ENCODE peak calls at places on chromosomes 7 and 10, in six cellular contexts. K is CD8-positive, alpha-beta T cell; H is cardiac muscle cell; D is gastrocnemius medialis; B is stomach; Z is SK-N-SH. P is an unnamed sample. For H3K36me3, the result is how much of the 10 kb centered on the place peaks cover.

GRCh38 chr10:454860-455259 is 234.6 kb downstream of the DIP2C start:
- DNase-seq in Z (no peak), K (no peak), D (peak), H (peak), B (peak), P (peak)

GRCh38 chr10:71610651-71611050 is 108.9 kb downstream of the C10orf105 start:
- DNase-seq in K (no peak), B (no peak), D (no peak), Z (no peak), H (no peak), P (no peak)

GRCh38 chr7:131383417-131383816 is 55.7 kb downstream of the MKLN1 start:
- DNase-seq in B (no peak), D (no peak), K (no peak), Z (no peak), H (peak), P (no peak)

GRCh38 chr10:97532935-97533671 is 34.4 kb downstream of the UBTD1 start:
- DNase-seq in D (peak), H (peak), B (no peak), Z (peak), K (no peak), P (no peak)

GRCh38 chr10:104351067-104351681 is 2.5 kb upstream of the CFAP58 start:
- DNase-seq in H (peak), B (no peak), Z (no peak), D (no peak), K (no peak), P (no peak)

GRCh38 chr10:66714741-66715140 is 211.1 kb upstream of the LRRTM3 start:
- DNase-seq in B (no peak), H (no peak), D (no peak), K (no peak), Z (no peak), P (no peak)

GRCh38 chr7:91098566-91098965 is 165.7 kb upstream of the FZD1 start:
- DNase-seq in D (no peak), H (peak), B (no peak), K (no peak), Z (no peak), P (no peak)

GRCh38 chr7:123750389-123751230 is 1.8 kb upstream of the WASL start:
- DNase-seq in D (no peak), K (no peak), B (no peak), Z (no peak), H (no peak), P (no peak)

GRCh38 chr7:1228535-1229333 is 3.9 kb upstream of the UNCX start:
- DNase-seq in B (no peak), D (no peak), Z (no peak), H (no peak), K (no peak), P (no peak)

GRCh38 chr7:10474048-10474447 is 499.6 kb upstream of the PHF14 start:
- DNase-seq in D (no peak), Z (no peak), H (no peak), B (no peak), K (no peak), P (no peak)

GRCh38 chr10:4514445-4515108 is 311.4 kb upstream of the AKR1E2 start:
- DNase-seq in Z (no peak), H (peak), K (no peak), D (peak), B (no peak), P (peak)

GRCh38 chr7:85733163-85733915 is 546.5 kb upstream of the SEMA3D start:
- DNase-seq in K (no peak), B (no peak), D (no peak), Z (no peak), H (peak), P (no peak)

GRCh38 chr7:5824297-5824610 is 42.8 kb upstream of the RNF216 start:
- DNase-seq in B (no peak), K (peak), D (no peak), H (no peak), Z (no peak), P (no peak)

GRCh38 chr7:5497158-5498103 is 73.8 kb upstream of the TNRC18 start:
- DNase-seq in Z (peak), B (no peak), D (no peak), K (no peak), H (no peak), P (no peak)

GRCh38 chr7:74002474-74003017 is 25.4 kb upstream of the ELN start:
- DNase-seq in H (peak), B (peak), Z (no peak), D (no peak), K (no peak), P (peak)

GRCh38 chr10:121597504-121598241 is 571 bp downstream of the FGFR2 start:
- DNase-seq in Z (peak), D (no peak), K (no peak), H (peak), B (no peak), P (peak)

GRCh38 chr10:49844775-49845561 is 82.8 kb upstream of the OGDHL start:
- DNase-seq in H (peak), K (no peak), B (no peak), Z (no peak), D (no peak), P (no peak)

GRCh38 chr7:6512892-6513291 is 38.4 kb downstream of the GRID2IP start:
- DNase-seq in B (no peak), K (no peak), Z (no peak), H (no peak), D (no peak), P (no peak)

GRCh38 chr7:115009139-115009538 is 87.2 kb downstream of the MDFIC start:
- DNase-seq in Z (no peak), D (no peak), H (no peak), B (no peak), K (no peak), P (no peak)

GRCh38 chr7:92116949-92117348 is 17.3 kb downstream of the CYP51A1 start:
- DNase-seq in B (no peak), Z (no peak), D (no peak), K (no peak), H (no peak), P (no peak)

GRCh38 chr7:128234475-128234874 is 6.6 kb upstream of the LEP start:
- DNase-seq in K (no peak), H (no peak), Z (no peak), B (no peak), D (no peak), P (no peak)

GRCh38 chr10:116146374-116146773 is 126.6 kb downstream of the GFRA1 start:
- DNase-seq in B (no peak), K (no peak), D (no peak), Z (no peak), H (no peak), P (no peak)

GRCh38 chr10:131202964-131203363 is 108.6 kb downstream of the TCERG1L start:
- DNase-seq in H (no peak), K (no peak), B (peak), D (no peak), Z (no peak), P (peak)

GRCh38 chr7:22488643-22489462 is 11.1 kb downstream of the STEAP1B start:
- DNase-seq in Z (peak), H (peak), B (peak), D (peak), K (peak), P (peak)

GRCh38 chr7:136030867-136031318 is 53.7 kb upstream of the MTPN start:
- DNase-seq in H (no peak), D (no peak), B (no peak), K (no peak), Z (no peak), P (no peak)

GRCh38 chr7:132654150-132654549 is 77.9 kb upstream of the PLXNA4 start:
- DNase-seq in H (peak), B (no peak), D (no peak), K (no peak), Z (no peak), P (no peak)

GRCh38 chr7:50710441-50711154 is 72.1 kb downstream of the GRB10 start:
- DNase-seq in B (no peak), Z (no peak), D (no peak), H (no peak), K (no peak), P (no peak)

GRCh38 chr7:31079126-31079918 is 27.2 kb downstream of the ADCYAP1R1 start:
- DNase-seq in D (no peak), H (no peak), B (no peak), Z (no peak), K (no peak), P (no peak)

GRCh38 chr10:131046194-131046593 is 265.3 kb downstream of the TCERG1L start:
- DNase-seq in D (no peak), B (no peak), H (no peak), Z (no peak), K (no peak), P (no peak)

GRCh38 chr7:29723599-29723998 is 82.7 kb upstream of the WIPF3 start:
- DNase-seq in D (no peak), K (no peak), Z (no peak), H (peak), B (no peak), P (no peak)

GRCh38 chr7:55365103-55365679 is at the start of gene LANCL2:
- DNase-seq in B (peak), H (peak), D (peak), Z (peak), K (peak), P (peak)

GRCh38 chr7:83947260-83947659 is 247.3 kb downstream of the SEMA3A start:
- DNase-seq in D (no peak), K (no peak), Z (peak), B (no peak), H (peak), P (no peak)

DNA sequence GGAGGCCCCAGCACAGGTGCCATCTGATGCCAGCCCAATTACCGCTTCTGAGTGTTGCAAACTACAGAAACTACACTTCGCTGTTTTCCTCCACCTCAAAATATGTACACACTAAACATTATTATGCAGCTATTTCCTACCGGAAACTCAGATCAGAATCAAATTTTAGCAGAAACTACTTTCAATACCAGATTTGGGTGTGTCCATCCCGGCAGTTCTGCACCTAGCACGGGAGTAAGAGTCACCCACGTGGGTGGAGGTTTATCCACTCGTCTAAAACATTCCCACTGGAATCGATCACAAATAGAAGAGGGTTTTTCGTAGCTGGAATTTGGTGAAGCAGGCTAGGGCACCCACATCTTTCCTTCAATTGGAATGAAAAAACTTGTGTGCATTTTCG is 214.4 kb upstream of the PRKCQ start:
- DNase-seq in Z (no peak), K (no peak), B (no peak), D (no peak), H (no peak), P (no peak)
- H3K27ac ChIP-seq in Z (no peak), K (no peak), B (no peak), D (no peak), H (no peak), P (no peak)

DNA sequence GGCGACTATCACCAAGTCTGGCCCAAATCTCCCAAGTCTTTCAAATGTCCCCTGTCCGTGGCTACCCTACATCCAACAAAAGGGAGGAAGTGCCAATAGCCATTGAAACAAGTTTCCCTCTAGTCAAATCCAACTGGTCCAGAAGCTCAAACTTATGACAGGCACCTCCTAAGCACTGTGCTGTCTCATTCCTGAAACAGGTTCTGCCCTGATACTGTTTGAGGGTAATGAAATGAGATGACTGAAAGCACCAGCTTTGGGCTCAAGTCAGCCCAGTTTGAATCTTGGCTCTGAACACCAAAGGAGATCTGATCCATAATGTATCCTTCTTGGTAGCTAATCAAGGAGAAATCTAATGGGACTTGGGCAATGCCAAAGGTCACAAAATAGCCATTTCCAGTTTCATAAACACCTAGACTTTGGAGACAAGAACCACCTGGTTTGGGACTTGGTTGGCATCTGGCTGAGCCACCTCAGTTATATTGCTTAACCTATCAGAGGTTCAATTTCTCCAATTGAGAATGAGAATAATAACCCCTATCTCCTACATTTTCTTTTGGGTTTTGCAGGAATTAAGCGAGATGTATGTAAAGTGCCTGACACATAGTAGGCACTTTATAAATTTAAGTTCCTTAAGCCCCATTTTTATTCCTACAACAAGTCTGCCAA is 34.7 kb upstream of the ARID5B start:
- DNase-seq in Z (no peak), B (no peak), H (no peak), D (no peak), K (no peak), P (no peak)
- H3K4me3 ChIP-seq in Z (no peak), B (no peak), H (no peak), D (peak), K (peak), P (peak)

DNA sequence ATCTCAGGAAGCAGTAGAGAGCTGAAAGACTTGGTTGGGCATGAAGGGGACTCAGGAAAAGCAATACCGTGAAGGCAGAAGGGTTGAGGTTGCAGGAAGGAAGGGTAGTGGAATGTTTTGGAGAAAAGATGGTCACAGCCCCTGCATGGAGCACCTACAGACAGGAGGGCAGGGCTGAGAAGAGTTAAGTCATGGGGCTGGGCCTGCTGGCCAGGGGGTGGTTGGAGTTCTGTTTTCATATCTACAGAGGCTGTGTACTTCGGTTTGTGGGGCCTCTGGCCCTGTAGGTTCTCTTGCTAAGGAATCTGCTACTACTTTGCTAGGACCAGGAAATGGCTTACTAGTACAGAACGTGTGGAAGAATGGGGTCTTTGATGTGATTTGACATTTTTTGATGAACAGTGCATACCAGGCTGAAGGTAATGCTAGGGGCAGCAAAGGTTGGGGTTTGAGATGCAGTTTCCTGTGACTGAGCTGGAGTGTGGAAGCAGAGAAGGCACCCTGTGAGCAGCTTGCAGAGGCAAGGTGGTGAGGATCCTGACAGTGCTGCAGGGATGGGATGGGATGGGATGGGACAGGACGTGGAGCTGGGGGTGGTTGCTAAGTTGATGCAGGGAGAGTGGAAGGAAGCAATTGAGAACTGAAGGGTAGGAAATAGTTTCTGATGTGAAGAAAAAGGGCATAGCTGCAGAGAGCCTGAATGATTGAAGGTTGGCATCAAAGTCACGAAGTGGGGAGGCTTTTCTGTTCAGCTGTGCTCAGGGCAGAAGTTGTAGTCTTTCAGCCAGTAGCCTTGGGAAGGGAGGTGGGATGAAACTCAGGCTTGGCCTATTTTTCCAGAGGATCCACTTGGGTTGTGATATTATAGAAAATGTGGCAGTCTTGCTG is 7.8 kb downstream of the RPS24 start:
- DNase-seq in D (no peak), B (no peak), K (no peak), Z (no peak), H (no peak), P (no peak)
- H3K36me3 ChIP-seq in D (half or more), B (half or more), K (under half), Z (half or more), H (under half), P (under half)

DNA sequence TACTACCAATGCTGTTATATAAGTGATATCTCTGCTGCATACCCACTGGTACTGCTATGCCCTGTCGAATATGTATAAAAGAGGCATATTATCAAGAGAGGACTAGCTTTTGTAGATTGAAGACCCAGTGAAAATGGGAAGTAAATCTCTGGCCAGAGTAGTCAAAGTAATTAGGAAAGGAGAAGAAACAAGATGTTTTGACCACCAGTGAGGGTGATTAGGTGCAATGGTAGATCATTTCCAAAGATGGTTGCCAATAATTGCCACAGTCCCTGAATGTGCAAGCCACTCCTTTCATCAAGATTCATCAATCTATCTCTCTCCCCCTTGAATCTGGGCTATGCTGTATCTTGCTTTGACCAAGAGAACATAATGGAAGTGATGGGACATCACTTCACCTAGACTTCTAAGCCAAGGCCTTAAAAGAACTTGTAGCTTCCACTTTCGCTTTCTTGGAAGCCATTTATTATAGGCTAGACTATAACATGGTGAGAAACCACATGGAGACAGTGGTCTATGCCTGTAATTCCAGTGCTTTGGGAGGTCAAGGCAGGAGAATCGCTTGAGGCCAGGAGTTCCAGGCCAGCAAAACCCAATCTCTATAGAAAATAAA is 52.6 kb upstream of the ST8SIA6 start:
- DNase-seq in Z (no peak), H (no peak), K (no peak), D (no peak), B (no peak), P (no peak)
- H3K27ac ChIP-seq in Z (no peak), H (no peak), K (no peak), D (no peak), B (no peak), P (no peak)

DNA sequence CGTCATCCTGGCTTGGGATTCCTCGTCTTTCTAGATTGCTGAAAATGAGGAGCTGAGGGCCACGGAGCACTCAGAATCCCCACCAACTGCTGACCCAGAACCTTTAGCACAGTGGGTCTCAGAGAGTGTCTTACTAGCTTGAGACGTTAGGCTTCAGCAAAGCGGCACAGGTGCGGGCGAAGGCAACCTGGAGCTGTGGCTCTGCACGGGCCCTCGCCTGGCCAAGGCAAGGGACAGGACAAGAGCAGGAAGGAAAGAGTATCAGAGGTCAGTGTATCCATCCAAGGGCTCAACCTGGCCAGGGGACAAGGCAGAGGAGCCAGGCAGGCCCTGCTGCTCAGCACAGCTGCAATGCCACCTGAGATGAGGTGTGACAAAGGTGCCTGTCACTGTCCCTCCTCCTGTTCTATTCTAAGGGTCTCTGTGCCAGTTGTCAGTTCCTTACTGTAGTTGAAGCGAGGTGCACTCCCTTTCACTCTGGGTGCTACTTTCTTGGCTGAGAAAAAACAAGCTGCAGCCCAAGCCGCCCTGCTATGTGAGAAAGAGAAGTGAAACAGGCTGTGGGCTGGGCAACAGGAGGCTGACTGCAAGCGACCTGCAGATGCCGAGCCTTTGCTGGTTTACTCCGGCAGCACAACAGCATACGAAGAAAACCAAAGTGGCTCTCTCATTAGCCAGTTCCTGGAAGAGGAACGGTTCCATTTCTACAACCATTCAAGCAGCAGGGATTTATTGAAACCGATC is 33.3 kb upstream of the KDM7A start:
- DNase-seq in B (peak), K (no peak), H (no peak), D (peak), Z (no peak), P (no peak)
- H3K4me3 ChIP-seq in B (no peak), K (no peak), H (no peak), D (no peak), Z (no peak), P (no peak)

DNA sequence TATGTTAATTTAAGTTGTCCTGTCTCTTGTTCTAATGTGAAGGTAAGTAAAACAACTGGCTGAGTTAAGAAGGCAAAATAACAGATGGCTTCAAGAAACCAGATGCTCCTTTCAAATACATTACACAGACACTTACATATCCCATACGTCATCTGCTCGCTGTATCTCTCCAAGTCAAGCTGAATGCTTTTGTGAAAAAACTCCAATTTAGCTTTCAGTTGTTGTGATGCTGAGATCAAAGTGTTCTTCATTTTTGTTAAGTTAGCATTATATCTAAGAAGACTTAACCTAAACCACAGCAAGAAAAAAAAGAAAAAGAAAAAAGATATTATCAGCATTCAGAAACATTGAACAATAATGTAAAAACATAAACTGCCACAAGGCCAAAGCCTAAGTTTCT is 18.5 kb upstream of the ERLIN1 start:
- DNase-seq in B (no peak), Z (peak), H (no peak), D (no peak), K (no peak), P (no peak)
- H3K36me3 ChIP-seq in B (half or more), Z (half or more), H (half or more), D (half or more), K (under half), P (under half)

GRCh38 chr10:67735430-67735829 is 39.4 kb upstream of the CTNNA3 start:
- DNase-seq in B (no peak), K (no peak), H (no peak), Z (no peak), D (no peak), P (no peak)
- H3K27ac ChIP-seq in B (no peak), K (no peak), H (no peak), Z (no peak), D (no peak), P (no peak)

GRCh38 chr10:119538632-119539358 is 3.7 kb downstream of the RGS10 start:
- DNase-seq in H (no peak), Z (no peak), D (no peak), B (no peak), K (no peak), P (no peak)
- H3K4me3 ChIP-seq in H (no peak), Z (no peak), D (no peak), B (no peak), K (peak), P (no peak)

P was measured in uterus.